ENCODE peak calls at places on chromosomes 16 and 17, in ten cellular contexts. S, Z, C, V, O, T, Y, X, G and K are unnamed samples.

GRCh38 chr17:27997522-27997921 is 45.0 kb upstream of the NLK start:
- DNase-seq in S (no peak), Z (no peak), C (no peak), V (no peak), O (no peak), T (no peak), Y (no peak), X (no peak), G (no peak), K (no peak)

GRCh38 chr16:63315229-63315628 is 1279.0 kb upstream of the CDH8 start:
- DNase-seq in S (no peak), Z (no peak), C (no peak), V (no peak), O (no peak), T (no peak), Y (no peak), X (no peak), G (no peak), K (no peak)

GRCh38 chr16:8109510-8110369 is 480.6 kb downstream of the TMEM114 start:
- DNase-seq in S (no peak), Z (no peak), C (no peak), V (no peak), O (no peak), T (no peak), Y (no peak), X (no peak), G (no peak), K (no peak)

GRCh38 chr17:59762022-59762825 is 54.8 kb downstream of the VMP1 start:
- DNase-seq in S (no peak), Z (peak; percentile 76), C (no peak), V (no peak), O (no peak), T (no peak), Y (no peak), X (no peak), G (no peak), K (no peak)

GRCh38 chr16:71883193-71883848 is 661 bp downstream of the ZNF821 start:
- DNase-seq in S (no peak), Z (peak; percentile 81), C (peak; percentile 1), V (peak; percentile 62), O (no peak), T (peak; percentile 29), Y (no peak), X (peak; percentile 43), G (peak; percentile 59), K (peak; percentile 60)

GRCh38 chr17:75697651-75698291 is 23.5 kb upstream of the ITGB4 start:
- DNase-seq in S (no peak), Z (no peak), C (no peak), V (no peak), O (no peak), T (peak; percentile 84), Y (no peak), X (peak; percentile 36), G (no peak), K (peak; percentile 67)

GRCh38 chr17:50689251-50689650 is 18.5 kb downstream of the ANKRD40 start:
- DNase-seq in S (no peak), Z (no peak), C (no peak), V (no peak), O (no peak), T (no peak), Y (no peak), X (peak; percentile 20), G (no peak), K (no peak)

GRCh38 chr17:74822329-74823175 is 37.1 kb downstream of the GRIN2C start:
- DNase-seq in S (no peak), Z (no peak), C (no peak), V (no peak), O (no peak), T (peak; percentile 81), Y (no peak), X (no peak), G (no peak), K (no peak)

GRCh38 chr17:77831497-77832179 is 126.9 kb upstream of the TNRC6C start:
- DNase-seq in S (no peak), Z (no peak), C (no peak), V (no peak), O (no peak), T (no peak), Y (no peak), X (no peak), G (no peak), K (no peak)

GRCh38 chr17:63402808-63403207 is 43.3 kb downstream of the CYB561 start:
- DNase-seq in S (no peak), Z (no peak), C (no peak), V (no peak), O (no peak), T (no peak), Y (no peak), X (no peak), G (no peak), K (no peak)

GRCh38 chr17:51032850-51033249 is 87.8 kb downstream of the SPAG9 start:
- DNase-seq in S (no peak), Z (no peak), C (no peak), V (no peak), O (no peak), T (no peak), Y (no peak), X (no peak), G (no peak), K (no peak)

GRCh38 chr17:54899721-54900456 is 763 bp upstream of the TOM1L1 start:
- DNase-seq in S (no peak), Z (no peak), C (no peak), V (no peak), O (no peak), T (no peak), Y (no peak), X (peak; percentile 2), G (no peak), K (no peak)

GRCh38 chr17:38449364-38449763 is 21.1 kb downstream of the ARHGAP23 start:
- DNase-seq in S (no peak), Z (no peak), C (peak; percentile 79), V (no peak), O (no peak), T (no peak), Y (no peak), X (no peak), G (no peak), K (no peak)

GRCh38 chr17:65593092-65593869 is 31.8 kb upstream of the AXIN2 start:
- DNase-seq in S (peak; percentile 19), Z (no peak), C (no peak), V (no peak), O (no peak), T (no peak), Y (no peak), X (no peak), G (no peak), K (no peak)

GRCh38 chr17:82525712-82526111 is 6.2 kb downstream of the FOXK2 start:
- DNase-seq in S (no peak), Z (no peak), C (no peak), V (no peak), O (no peak), T (no peak), Y (no peak), X (no peak), G (no peak), K (no peak)